ENCODE peak calls at places on chromosomes 13 and 19, in seven cellular contexts. U, L, F, B, Q, X and T are unnamed samples.

GRCh38 chr19:51792932-51793331 is 2.0 kb upstream of the FPR3 start:
- DNase-seq in U (no peak), L (no peak), F (no peak), B (no peak), Q (no peak), X (no peak), T (no peak)

GRCh38 chr19:33175886-33176669 is 18.1 kb upstream of the LRP3 start:
- DNase-seq in U (no peak), L (no peak), F (no peak), B (no peak), Q (no peak), X (no peak), T (no peak)

GRCh38 chr19:36150586-36150985 is 1.7 kb downstream of the COX7A1 start:
- DNase-seq in U (no peak), L (no peak), F (no peak), B (no peak), Q (no peak), X (no peak), T (no peak)

GRCh38 chr19:19464339-19465098 is 50.8 kb downstream of the TSSK6 start:
- DNase-seq in U (no peak), L (no peak), F (no peak), B (no peak), Q (no peak), X (no peak), T (no peak)

GRCh38 chr19:41189425-41190065 is 3.5 kb upstream of the CYP2S1 start:
- DNase-seq in U (no peak), L (no peak), F (no peak), B (no peak), Q (no peak), X (no peak), T (no peak)

GRCh38 chr13:40330950-40331349 is 335.5 kb downstream of the FOXO1 start:
- DNase-seq in U (peak; percentile 58), L (no peak), F (no peak), B (no peak), Q (no peak), X (no peak), T (no peak)

GRCh38 chr13:23654111-23655110 is 84.2 kb downstream of the TNFRSF19 start:
- DNase-seq in U (no peak), L (no peak), F (no peak), B (no peak), Q (no peak), X (no peak), T (no peak)

GRCh38 chr19:16896098-16896912 is 7.5 kb downstream of the F2RL3 start:
- DNase-seq in U (no peak), L (no peak), F (no peak), B (no peak), Q (no peak), X (no peak), T (no peak)

GRCh38 chr13:113926951-113927660 is 46.8 kb downstream of the C13orf46 start:
- DNase-seq in U (no peak), L (no peak), F (no peak), B (no peak), Q (no peak), X (no peak), T (no peak)

GRCh38 chr19:36027696-36028095 is 5.0 kb downstream of the CLIP3 start:
- DNase-seq in U (no peak), L (no peak), F (no peak), B (no peak), Q (no peak), X (no peak), T (no peak)

GRCh38 chr13:52695856-52696255 is 43.2 kb downstream of the SUGT1 start:
- DNase-seq in U (peak; percentile 33), L (no peak), F (no peak), B (no peak), Q (no peak), X (peak; percentile 4), T (no peak)

GRCh38 chr13:37495046-37495445 is 103.5 kb downstream of the POSTN start:
- DNase-seq in U (peak; percentile 64), L (no peak), F (no peak), B (no peak), Q (no peak), X (no peak), T (no peak)

GRCh38 chr13:35699181-35699580 is 222.7 kb upstream of the MAB21L1 start:
- DNase-seq in U (no peak), L (no peak), F (no peak), B (no peak), Q (no peak), X (no peak), T (no peak)

GRCh38 chr19:41951686-41952172 is 7.4 kb downstream of the RABAC1 start:
- DNase-seq in U (peak; percentile 79), L (peak; percentile 94), F (peak; percentile 83), B (peak; percentile 94), Q (peak; percentile 61), X (peak; percentile 75), T (no peak)

GRCh38 chr19:14139944-14140343 is 3.6 kb upstream of the ASF1B start:
- DNase-seq in U (peak; percentile 22), L (no peak), F (no peak), B (no peak), Q (no peak), X (no peak), T (no peak)

GRCh38 chr19:45160870-45161714 is at the start of gene NKPD1:
- DNase-seq in U (no peak), L (no peak), F (no peak), B (no peak), Q (no peak), X (no peak), T (no peak)